ENCODE peak calls at places on chromosomes 12 and 14, in four cellular contexts. R, A, F and W are unnamed samples.

GRCh38 chr12:93122089-93122488 is 193.0 kb upstream of the EEA1 start:
- DNase-seq in A (peak; percentile 81), F (no peak), R (peak; percentile 56), W (no peak)

GRCh38 chr14:104872469-104873341 is 7.6 kb downstream of the CEP170B start:
- DNase-seq in F (peak; percentile 51), R (peak; percentile 30), A (peak; percentile 37), W (peak; percentile 82)

GRCh38 chr14:73755434-73756014 is 41.3 kb upstream of the PNMA1 start:
- DNase-seq in F (no peak), A (no peak), R (peak; percentile 59), W (no peak)

GRCh38 chr12:14577344-14577743 is 9.7 kb upstream of the PLBD1 start:
- DNase-seq in R (peak; percentile 41), F (no peak), A (no peak), W (no peak)

GRCh38 chr12:60501124-60501729 is 905.4 kb downstream of the SLC16A7 start:
- DNase-seq in F (peak; percentile 56), R (peak; percentile 12), A (no peak), W (no peak)

GRCh38 chr12:1842183-1842904 is 22.0 kb downstream of the LRTM2 start:
- DNase-seq in A (no peak), F (no peak), R (no peak), W (peak; percentile 29)

GRCh38 chr14:70646705-70647104 is 5.0 kb downstream of the TTC9 start:
- DNase-seq in R (no peak), A (no peak), F (peak; percentile 62), W (no peak)

GRCh38 chr12:76595056-76595455 is 35.5 kb upstream of the OSBPL8 start:
- DNase-seq in A (no peak), F (no peak), R (no peak), W (no peak)

GRCh38 chr12:31590730-31591307 is at the start of gene DENND5B:
- DNase-seq in F (peak; percentile 70), A (peak; percentile 61), R (peak; percentile 75), W (peak; percentile 65)

GRCh38 chr12:48901278-48901677 is 24.0 kb downstream of the FKBP11 start:
- DNase-seq in F (no peak), R (no peak), A (peak; percentile 52), W (no peak)

GRCh38 chr12:119841433-119842210 is 35.5 kb downstream of the CIT start:
- DNase-seq in F (no peak), A (peak; percentile 27), R (peak; percentile 42), W (no peak)

GRCh38 chr12:10721654-10722501 is 1.2 kb downstream of the YBX3 start:
- DNase-seq in A (peak; percentile 99), R (peak; percentile 97), F (peak; percentile 88), W (peak; percentile 76)

GRCh38 chr12:67519824-67520433 is 128.6 kb upstream of the DYRK2 start:
- DNase-seq in F (peak; percentile 68), A (no peak), R (no peak), W (peak; percentile 89)

GRCh38 chr12:57165741-57166140 is 18.3 kb upstream of the LRP1-AS start:
- DNase-seq in R (no peak), A (no peak), F (no peak), W (no peak)

GRCh38 chr14:66401447-66402095 is 84.6 kb upstream of the CCDC196 start:
- DNase-seq in A (no peak), F (no peak), R (no peak), W (no peak)

GRCh38 chr12:84507914-84508313 is 404.7 kb downstream of the SLC6A15 start:
- DNase-seq in A (no peak), F (no peak), R (no peak), W (no peak)

GRCh38 chr14:90970167-90970600 is 90.3 kb downstream of the RPS6KA5 start:
- DNase-seq in A (peak; percentile 12), R (peak; percentile 35), F (no peak), W (no peak)

GRCh38 chr12:49223590-49224369 is 34.9 kb upstream of the TUBA1A start:
- DNase-seq in A (no peak), R (no peak), F (no peak), W (no peak)

GRCh38 chr14:69842671-69843407 is 36.4 kb upstream of the SMOC1 start:
- DNase-seq in R (no peak), A (no peak), F (no peak), W (no peak)

GRCh38 chr14:37436519-37436918 is 158.5 kb downstream of the FOXA1 start:
- DNase-seq in A (no peak), R (no peak), F (no peak), W (no peak)

GRCh38 chr12:92133795-92134637 is 11.6 kb downstream of the BTG1 start:
- DNase-seq in R (no peak), F (peak; percentile 57), A (no peak), W (no peak)

GRCh38 chr12:32353540-32353939 is 45.8 kb upstream of the FGD4 start:
- DNase-seq in R (no peak), A (no peak), F (no peak), W (no peak)

GRCh38 chr12:46657416-46658411 is 168.1 kb downstream of the SLC38A4 start:
- DNase-seq in F (no peak), R (peak; percentile 72), A (peak; percentile 59), W (no peak)
- H3K9ac ChIP-seq in F (no peak overlapping the region), R (peak overlapping the region; percentile 82), A (peak overlapping the region; percentile 25), W (no peak overlapping the region)

GRCh38 chr14:103188691-103189480 is 65.6 kb downstream of the TNFAIP2 start:
- DNase-seq in A (no peak), F (no peak), R (peak; percentile 17), W (peak; percentile 67)
- H3K9ac ChIP-seq in A (no peak overlapping the region), F (peak overlapping the region; percentile 64), R (peak overlapping the region; percentile 72), W (no peak overlapping the region)

GRCh38 chr14:99792551-99793212 is 531 bp upstream of the EML1 start:
- DNase-seq in F (peak; percentile 33), A (peak; percentile 20), R (peak; percentile 22), W (no peak)
- H3K9ac ChIP-seq in F (peak overlapping the region; percentile 69), A (peak overlapping the region; percentile 85), R (peak overlapping the region; percentile 94), W (no peak overlapping the region)

GRCh38 chr12:6275609-6276246 is 34.8 kb upstream of the PLEKHG6 start:
- DNase-seq in A (no peak), F (no peak), R (no peak), W (no peak)
- H3K9ac ChIP-seq in A (no peak overlapping the region), F (no peak overlapping the region), R (no peak overlapping the region), W (no peak overlapping the region)